ENCODE peak calls at places on chromosomes 4 and X, in seven cellular contexts. E is activated naive CD8-positive, alpha-beta T cell treated with anti-CD3 and anti-CD28 coated beads, Interleukin-2, amount 50 U/mL, for 16 hours; Z is GM04504; R is NCI-H1694; L is stimulated activated CD4-positive, alpha-beta T cell treated with anti-CD3 and anti-CD28 coated beads, Interleukin-12 subunit alpha, Interleukin-12 subunit beta, amount 100 ng/mL, for 24 hours; A is activated T-cell treated with anti-CD3 and anti-CD28 coated beads for 1 hour; D is naive thymus-derived CD8-positive, alpha-beta T cell. I is an unnamed sample.
A peak's percentile ranks its signal among the peaks of the same experiment; 100 is the strongest.

GRCh38 chr4:123659759-123660158 is 263.2 kb downstream of the SPRY1 start:
- DNase-seq in R (no peak), E (no peak), Z (no peak), D (no peak), A (no peak), L (no peak), I (no peak)

GRCh38 chr4:90950385-90950841 is 823.2 kb downstream of the CCSER1 start:
- DNase-seq in A (no peak), L (no peak), R (no peak), D (no peak), E (no peak), Z (no peak), I (no peak)

GRCh38 chrX:40142417-40142816 is 44.7 kb upstream of the BCOR start:
- DNase-seq in A (no peak), Z (no peak), R (no peak), D (no peak), E (no peak), L (no peak), I (no peak)

GRCh38 chr4:19735012-19735411 is 516.7 kb upstream of the SLIT2 start:
- DNase-seq in A (no peak), Z (no peak), D (no peak), E (no peak), L (no peak), R (no peak), I (no peak)

GRCh38 chr4:112318239-112319142 is 21.3 kb downstream of the ALPK1 start:
- DNase-seq in R (no peak), L (no peak), D (no peak), E (no peak), A (no peak), Z (no peak), I (no peak)

GRCh38 chr4:142419712-142420111 is 426.4 kb downstream of the INPP4B start:
- DNase-seq in R (no peak), E (no peak), A (no peak), L (no peak), D (no peak), Z (no peak), I (peak; percentile 23)

GRCh38 chr4:113327513-113327912 is 278.1 kb downstream of the ANK2 start:
- DNase-seq in E (no peak), Z (peak; percentile 22), A (no peak), L (no peak), D (no peak), R (no peak), I (no peak)

GRCh38 chr4:86015412-86016350 is 344.2 kb downstream of the MAPK10 start:
- DNase-seq in A (no peak), E (no peak), Z (no peak), R (no peak), D (no peak), L (no peak), I (no peak)

GRCh38 chr4:141810038-141810701 is 173.8 kb downstream of the IL15 start:
- DNase-seq in L (no peak), A (no peak), E (no peak), D (no peak), Z (no peak), R (no peak), I (no peak)

GRCh38 chrX:9339603-9340569 is 125.0 kb upstream of the TBL1X start:
- DNase-seq in A (no peak), L (no peak), R (peak; percentile 24), Z (no peak), E (no peak), D (peak; percentile 4), I (no peak)

GRCh38 chr4:67545996-67546356 is 673 bp upstream of the CENPC start:
- DNase-seq in E (no peak), R (no peak), A (no peak), L (no peak), Z (no peak), D (no peak), I (no peak)

GRCh38 chr4:128660361-128660964 is 149.0 kb upstream of the JADE1 start:
- DNase-seq in D (no peak), A (no peak), E (no peak), R (no peak), L (no peak), Z (no peak), I (no peak)

GRCh38 chrX:129983575-129984131 is 1.2 kb downstream of the BCORL1 start:
- DNase-seq in E (no peak), Z (no peak), L (no peak), R (no peak), D (no peak), A (no peak), I (peak; percentile 61)

GRCh38 chr4:138650917-138651564 is 364.5 kb upstream of the NOCT start:
- DNase-seq in R (no peak), E (no peak), D (no peak), L (no peak), A (no peak), Z (peak; percentile 98), I (no peak)

GRCh38 chr4:156939801-156940200 is 31.8 kb downstream of the PDGFC start:
- DNase-seq in Z (no peak), E (no peak), R (no peak), A (no peak), L (no peak), D (no peak), I (no peak)

GRCh38 chrX:29604381-29604780 is 611.0 kb upstream of the MAGEB2 start:
- DNase-seq in E (no peak), D (no peak), A (no peak), R (no peak), Z (no peak), L (no peak), I (no peak)

GRCh38 chr4:64250488-64250887 is 158.8 kb downstream of the TECRL start:
- DNase-seq in L (no peak), E (no peak), D (no peak), R (no peak), Z (no peak), A (no peak), I (no peak)

GRCh38 chr4:153589703-153590595 is 94.1 kb upstream of the TLR2 start:
- DNase-seq in D (no peak), E (no peak), A (no peak), L (no peak), R (no peak), Z (no peak), I (no peak)

GRCh38 chrX:24443943-24444342 is 21.1 kb upstream of the PDK3 start:
- DNase-seq in Z (no peak), L (no peak), A (no peak), E (no peak), R (no peak), D (no peak), I (no peak)

GRCh38 chr4:87093443-87094123 is 126.8 kb downstream of the KLHL8 start:
- DNase-seq in Z (no peak), L (no peak), E (no peak), R (peak; percentile 34), D (peak; percentile 9), A (peak; percentile 14), I (peak; percentile 69)

GRCh38 chr4:42736538-42736937 is 79.6 kb upstream of the ATP8A1 start:
- DNase-seq in E (no peak), A (no peak), Z (no peak), R (no peak), L (no peak), D (no peak), I (no peak)

GRCh38 chrX:155027509-155028066 is 944 bp downstream of the FUNDC2 start:
- DNase-seq in E (no peak), Z (peak; percentile 42), R (peak; percentile 37), D (peak; percentile 0), A (no peak), L (no peak), I (peak; percentile 11)

GRCh38 chrX:141662781-141663180 is 35.8 kb downstream of the SPANXD start:
- DNase-seq in A (no peak), L (no peak), E (no peak), Z (no peak), R (no peak), D (no peak), I (no peak)